ENCODE peak calls at places on chromosomes 6 and 20, in five cellular contexts. N is PC-9, P is NT2/D1, S is HAP-1, T is HepG2. J is an unnamed sample.
A peak's percentile ranks its signal among the peaks of the same experiment; 100 is the strongest.

GRCh38 chr20:59676126-59676876 is 72.0 kb downstream of the PHACTR3 start:
- DNase-seq in S (no peak), P (no peak), T (no peak), N (no peak), J (no peak)

GRCh38 chr6:16583151-16583762 is 178.0 kb downstream of the ATXN1 start:
- DNase-seq in T (no peak), P (no peak), N (no peak), S (no peak), J (no peak)

GRCh38 chr6:13918686-13919085 is 6.1 kb upstream of the RNF182 start:
- DNase-seq in T (no peak), N (no peak), P (no peak), S (no peak), J (no peak)

GRCh38 chr6:118680452-118681095 is 29.2 kb upstream of the CEP85L start:
- DNase-seq in P (no peak), T (no peak), N (no peak), S (no peak), J (no peak)

GRCh38 chr6:39602590-39603319 is 122.5 kb downstream of the KIF6 start:
- DNase-seq in S (no peak), N (no peak), P (no peak), T (no peak), J (no peak)

GRCh38 chr20:60804240-60804917 is 447.7 kb upstream of the CDH4 start:
- DNase-seq in P (peak; percentile 88), S (no peak), T (no peak), N (no peak), J (no peak)

GRCh38 chr6:75505426-75505825 is 11.8 kb upstream of the FILIP1 start:
- DNase-seq in N (no peak), T (no peak), S (peak; percentile 75), P (peak; percentile 13), J (no peak)

GRCh38 chr6:119497988-119498727 is 148.6 kb upstream of the MAN1A1 start:
- DNase-seq in S (no peak), T (peak; percentile 42), N (no peak), P (no peak), J (no peak)

GRCh38 chr6:142902636-142903053 is 42.3 kb downstream of the HIVEP2 start:
- DNase-seq in N (peak; percentile 91), T (peak; percentile 85), S (no peak), P (no peak), J (peak; percentile 91)

GRCh38 chr6:158474961-158475343 is 84.9 kb upstream of the TMEM181 start:
- DNase-seq in N (peak; percentile 92), P (no peak), T (peak; percentile 20), S (peak; percentile 47), J (peak; percentile 58)

GRCh38 chr6:14506656-14507242 is 389.2 kb downstream of the CD83 start:
- DNase-seq in P (no peak), S (no peak), T (no peak), N (no peak), J (no peak)

GRCh38 chr20:25148181-25148981 is 47.1 kb upstream of the ENTPD6 start:
- DNase-seq in P (no peak), T (no peak), S (no peak), N (no peak), J (no peak)

GRCh38 chr6:160110724-160111123 is 10.9 kb upstream of the SLC22A1 start:
- DNase-seq in P (no peak), S (no peak), N (no peak), T (no peak), J (no peak)

GRCh38 chr20:2871555-2872303 is 1.6 kb upstream of the PTPRA start:
- DNase-seq in S (no peak), T (peak; percentile 36), N (no peak), P (no peak), J (no peak)

GRCh38 chr6:75234126-75234865 is 9.3 kb downstream of the COX7A2 start:
- DNase-seq in N (no peak), T (no peak), P (no peak), S (no peak), J (no peak)

GRCh38 chr6:34970487-34970886 is 81.4 kb downstream of the ANKS1A start:
- DNase-seq in S (no peak), P (no peak), N (no peak), T (no peak), J (no peak)

GRCh38 chr6:164927288-164928040 is 381.9 kb downstream of the C6orf118 start:
- DNase-seq in S (peak; percentile 81), P (peak; percentile 51), N (no peak), T (peak; percentile 18), J (peak; percentile 61)

GRCh38 chr6:31010393-31011060 is at the start of gene MUC22:
- DNase-seq in T (no peak), P (no peak), N (no peak), S (no peak), J (peak; percentile 11)

GRCh38 chr6:136158398-136158797 is 91.7 kb downstream of the MTFR2 start:
- DNase-seq in S (no peak), N (no peak), T (no peak), P (no peak), J (no peak)

GRCh38 chr6:26158581-26159416 is 71.6 kb downstream of the HFE start:
- DNase-seq in N (peak; percentile 68), S (peak; percentile 73), T (no peak), P (no peak), J (peak; percentile 59)

GRCh38 chr20:825710-826421 is 7.6 kb upstream of the FAM110A start:
- DNase-seq in T (no peak), S (no peak), P (no peak), N (no peak), J (no peak)

GRCh38 chr6:163340201-163340887 is 74.2 kb upstream of the QKI start:
- DNase-seq in T (no peak), P (no peak), S (no peak), N (no peak), J (no peak)

GRCh38 chr6:165960692-165961091 is 207.0 kb downstream of the TBXT start:
- DNase-seq in S (no peak), T (no peak), P (no peak), N (no peak), J (no peak)

GRCh38 chr20:51494241-51495110 is 48.0 kb downstream of the NFATC2 start:
- DNase-seq in P (no peak), S (no peak), N (no peak), T (no peak), J (no peak)

GRCh38 chr6:143579703-143580102 is 68.2 kb upstream of the FUCA2 start:
- DNase-seq in N (peak; percentile 37), T (no peak), S (no peak), P (no peak), J (no peak)

GRCh38 chr6:30678964-30679726 is 6.3 kb upstream of the DHX16 start:
- DNase-seq in N (no peak), S (peak; percentile 91), T (peak; percentile 83), P (no peak), J (peak; percentile 82)

GRCh38 chr6:156992396-156992795 is 215.2 kb downstream of the ARID1B start:
- DNase-seq in P (no peak), S (no peak), N (no peak), T (no peak), J (no peak)

GRCh38 chr6:142294681-142295080 is 7.1 kb upstream of the ADGRG6 start:
- DNase-seq in S (no peak), T (no peak), P (no peak), N (no peak), J (no peak)

GRCh38 chr6:6661684-6662083 is 73.2 kb downstream of the LY86 start:
- DNase-seq in N (peak; percentile 56), P (no peak), S (no peak), T (peak; percentile 56), J (no peak)

GRCh38 chr20:35264755-35265154 is 13.2 kb downstream of the MMP24OS start:
- DNase-seq in S (peak; percentile 79), N (no peak), P (no peak), T (peak; percentile 74), J (no peak)

GRCh38 chr6:135522975-135523692 is 25.6 kb upstream of the AHI1 start:
- DNase-seq in T (peak; percentile 66), P (no peak), S (no peak), N (peak; percentile 82), J (no peak)

GRCh38 chr20:60055740-60056139 is 97.5 kb downstream of the CDH26 start:
- DNase-seq in N (no peak), T (no peak), P (no peak), S (no peak), J (no peak)

GRCh38 chr6:108120311-108120710 is 45.5 kb upstream of the NR2E1 start:
- DNase-seq in S (no peak), N (no peak), T (no peak), P (no peak), J (no peak)
- H3K4me3 ChIP-seq in S (no peak overlapping the region), N (no peak overlapping the region), T (no peak overlapping the region), P (no peak overlapping the region), J (no peak overlapping the region)

DNA sequence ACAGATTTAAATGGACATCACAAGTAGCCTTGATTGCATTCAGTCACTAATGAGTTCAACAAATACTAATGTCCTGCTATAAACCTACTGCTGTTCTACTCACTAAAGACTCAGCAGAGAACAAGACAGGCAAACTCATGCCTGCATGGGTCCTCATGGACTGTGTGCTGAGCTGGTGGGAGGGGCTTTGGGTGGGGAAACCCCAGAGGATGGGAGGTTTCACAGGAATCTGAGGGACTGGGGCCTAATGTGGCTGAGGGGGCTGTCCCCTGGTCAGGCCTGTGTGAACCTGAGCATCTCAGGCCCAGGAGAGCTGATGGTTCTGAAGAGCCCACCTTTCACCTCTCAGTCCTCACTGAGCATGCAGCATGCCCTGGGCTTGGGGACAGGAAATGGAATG is 1.4 kb downstream of the CST8 start:
- DNase-seq in P (no peak), S (no peak), N (no peak), T (no peak), J (no peak)
- H3K4me1 ChIP-seq in P (no peaks in the 10 kb centered on the region), S (no peaks in the 10 kb centered on the region), N (no peaks in the 10 kb centered on the region), T (peaks cover 23% of the 10 kb centered on the region), J (no peaks in the 10 kb centered on the region)

GRCh38 chr20:34088871-34089479 is 23.1 kb downstream of the EIF2S2 start:
- DNase-seq in S (no peak), N (no peak), T (no peak), P (no peak), J (no peak)
- H3K36me3 ChIP-seq in S (peaks cover 74% of the 10 kb centered on the region), N (peaks cover 51% of the 10 kb centered on the region), T (peaks cover 44% of the 10 kb centered on the region), P (peaks cover 76% of the 10 kb centered on the region), J (peaks cover 89% of the 10 kb centered on the region)

GRCh38 chr20:45253260-45253659 is 1.1 kb downstream of the SLPI start:
- DNase-seq in T (no peak), S (no peak), N (peak; percentile 88), P (no peak), J (no peak)
- H3K4me3 ChIP-seq in T (no peak overlapping the region), S (no peak overlapping the region), N (peak overlapping the region; percentile 73), P (no peak overlapping the region), J (no peak overlapping the region)

DNA sequence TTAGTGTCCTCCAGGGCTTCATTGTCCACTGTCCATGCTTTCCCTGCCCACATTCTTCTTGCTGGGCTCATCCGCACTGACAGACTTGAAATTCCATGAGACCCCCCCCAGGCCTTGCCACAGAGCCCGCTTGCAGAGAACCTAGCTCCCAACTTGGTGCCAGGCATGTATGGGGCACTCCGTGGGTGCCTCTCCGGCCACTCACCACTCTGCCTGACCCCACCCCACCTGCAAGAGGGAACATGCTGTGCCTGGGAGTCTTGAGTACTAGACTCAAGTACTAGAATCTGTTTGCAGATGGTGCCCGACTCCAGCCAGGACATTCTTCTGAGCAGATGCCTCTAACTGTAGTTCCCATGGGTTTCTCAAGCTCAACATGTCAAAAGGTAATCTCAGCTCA is 47.9 kb downstream of the TRERF1 start:
- DNase-seq in T (no peak), N (peak; percentile 39), P (no peak), S (no peak), J (no peak)
- H3K4me1 ChIP-seq in T (no peaks in the 10 kb centered on the region), N (peaks cover 58% of the 10 kb centered on the region), P (peaks cover 14% of the 10 kb centered on the region), S (peaks cover 37% of the 10 kb centered on the region), J (peaks cover 46% of the 10 kb centered on the region)

J was measured in SJSA1.